ENCODE peak calls at places on chromosome 17, in nine cellular contexts. One of them, this sample, is unnamed. For H3K27me3, the result is how much of the 10 kb centered on the place peaks cover.

GRCh38 chr17:8887834-8888703 is 20.6 kb upstream of the PIK3R6 start:
- DNase-seq in breast epithelium: no peak
- DNase-seq in neural progenitor cell: peak
- DNase-seq in colonic mucosa: peak
- DNase-seq in HCT116: no peak
- DNase-seq in right cardiac atrium: peak
- DNase-seq in upper lobe of right lung: no peak
- DNase-seq in CD8-positive, alpha-beta T cell: no peak
- DNase-seq in CD4-positive, alpha-beta T cell: no peak
- DNase-seq in this sample: peak

GRCh38 chr17:63474174-63474913 is 2.5 kb upstream of the ACE start:
- DNase-seq in colonic mucosa: peak
- DNase-seq in right cardiac atrium: peak
- DNase-seq in breast epithelium: no peak
- DNase-seq in CD8-positive, alpha-beta T cell: no peak
- DNase-seq in neural progenitor cell: no peak
- DNase-seq in CD4-positive, alpha-beta T cell: no peak
- DNase-seq in upper lobe of right lung: no peak
- DNase-seq in HCT116: no peak
- DNase-seq in this sample: no peak

GRCh38 chr17:33667052-33667509 is 374.0 kb upstream of the ASIC2 start:
- DNase-seq in neural progenitor cell: no peak
- DNase-seq in CD4-positive, alpha-beta T cell: no peak
- DNase-seq in right cardiac atrium: no peak
- DNase-seq in colonic mucosa: no peak
- DNase-seq in breast epithelium: no peak
- DNase-seq in HCT116: no peak
- DNase-seq in upper lobe of right lung: no peak
- DNase-seq in CD8-positive, alpha-beta T cell: peak
- DNase-seq in this sample: peak

GRCh38 chr17:14748036-14748715 is 447.3 kb downstream of the HS3ST3B1 start:
- DNase-seq in upper lobe of right lung: peak
- DNase-seq in CD8-positive, alpha-beta T cell: no peak
- DNase-seq in CD4-positive, alpha-beta T cell: no peak
- DNase-seq in HCT116: no peak
- DNase-seq in breast epithelium: no peak
- DNase-seq in colonic mucosa: no peak
- DNase-seq in neural progenitor cell: no peak
- DNase-seq in right cardiac atrium: no peak
- DNase-seq in this sample: no peak

GRCh38 chr17:78034429-78035091 is 76.1 kb downstream of the TNRC6C start:
- DNase-seq in CD8-positive, alpha-beta T cell: no peak
- DNase-seq in upper lobe of right lung: no peak
- DNase-seq in right cardiac atrium: no peak
- DNase-seq in breast epithelium: no peak
- DNase-seq in CD4-positive, alpha-beta T cell: no peak
- DNase-seq in colonic mucosa: no peak
- DNase-seq in HCT116: peak
- DNase-seq in neural progenitor cell: no peak
- DNase-seq in this sample: no peak

GRCh38 chr17:4566785-4567184 is 6.4 kb upstream of the GGT6 start:
- DNase-seq in CD8-positive, alpha-beta T cell: no peak
- DNase-seq in CD4-positive, alpha-beta T cell: no peak
- DNase-seq in HCT116: peak
- DNase-seq in upper lobe of right lung: peak
- DNase-seq in neural progenitor cell: peak
- DNase-seq in breast epithelium: no peak
- DNase-seq in colonic mucosa: peak
- DNase-seq in right cardiac atrium: peak
- DNase-seq in this sample: peak

GRCh38 chr17:19553036-19553435 is 19.4 kb downstream of the SLC47A1 start:
- DNase-seq in upper lobe of right lung: no peak
- DNase-seq in CD8-positive, alpha-beta T cell: no peak
- DNase-seq in CD4-positive, alpha-beta T cell: no peak
- DNase-seq in right cardiac atrium: no peak
- DNase-seq in colonic mucosa: no peak
- DNase-seq in breast epithelium: no peak
- DNase-seq in neural progenitor cell: no peak
- DNase-seq in HCT116: no peak
- DNase-seq in this sample: peak

GRCh38 chr17:65020284-65020683 is 36.3 kb downstream of the GNA13 start:
- DNase-seq in colonic mucosa: no peak
- DNase-seq in HCT116: no peak
- DNase-seq in breast epithelium: no peak
- DNase-seq in upper lobe of right lung: no peak
- DNase-seq in CD8-positive, alpha-beta T cell: no peak
- DNase-seq in neural progenitor cell: no peak
- DNase-seq in right cardiac atrium: no peak
- DNase-seq in CD4-positive, alpha-beta T cell: no peak
- DNase-seq in this sample: no peak

GRCh38 chr17:73821665-73822064 is 177.4 kb upstream of the SDK2 start:
- DNase-seq in right cardiac atrium: no peak
- DNase-seq in neural progenitor cell: no peak
- DNase-seq in upper lobe of right lung: no peak
- DNase-seq in colonic mucosa: no peak
- DNase-seq in breast epithelium: no peak
- DNase-seq in CD8-positive, alpha-beta T cell: no peak
- DNase-seq in HCT116: no peak
- DNase-seq in CD4-positive, alpha-beta T cell: no peak
- DNase-seq in this sample: no peak

GRCh38 chr17:73824321-73824720 is 180.1 kb upstream of the SDK2 start:
- DNase-seq in colonic mucosa: no peak
- DNase-seq in CD8-positive, alpha-beta T cell: no peak
- DNase-seq in right cardiac atrium: no peak
- DNase-seq in upper lobe of right lung: no peak
- DNase-seq in CD4-positive, alpha-beta T cell: no peak
- DNase-seq in HCT116: no peak
- DNase-seq in breast epithelium: no peak
- DNase-seq in neural progenitor cell: no peak
- DNase-seq in this sample: peak

GRCh38 chr17:73823684-73824083 is 179.4 kb upstream of the SDK2 start:
- DNase-seq in right cardiac atrium: no peak
- DNase-seq in neural progenitor cell: no peak
- DNase-seq in upper lobe of right lung: no peak
- DNase-seq in colonic mucosa: no peak
- DNase-seq in CD8-positive, alpha-beta T cell: no peak
- DNase-seq in HCT116: no peak
- DNase-seq in breast epithelium: no peak
- DNase-seq in CD4-positive, alpha-beta T cell: no peak
- DNase-seq in this sample: no peak

GRCh38 chr17:73820686-73821448 is 176.6 kb upstream of the SDK2 start:
- DNase-seq in colonic mucosa: peak
- DNase-seq in HCT116: no peak
- DNase-seq in neural progenitor cell: peak
- DNase-seq in right cardiac atrium: peak
- DNase-seq in breast epithelium: no peak
- DNase-seq in CD8-positive, alpha-beta T cell: no peak
- DNase-seq in CD4-positive, alpha-beta T cell: no peak
- DNase-seq in upper lobe of right lung: no peak
- DNase-seq in this sample: peak

DNA sequence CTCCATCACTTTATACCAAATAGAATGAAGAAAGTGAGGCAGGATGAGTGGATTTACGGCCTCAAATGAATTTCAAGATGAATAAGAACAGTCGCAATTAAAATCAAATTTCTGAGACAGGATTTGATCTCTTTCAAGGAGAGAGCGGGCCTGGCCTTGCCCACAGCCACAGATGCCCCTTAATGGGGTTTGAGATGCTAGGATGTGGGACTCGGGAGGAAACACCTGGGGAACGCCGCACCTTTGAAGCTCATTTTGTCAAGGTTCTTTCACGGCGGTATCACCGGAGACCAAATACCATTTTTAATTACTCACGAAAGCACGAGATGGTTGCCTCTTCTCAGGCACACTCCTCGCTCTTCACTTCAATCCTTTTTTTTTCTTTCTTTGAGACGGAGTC is 178.1 kb upstream of the SDK2 start:
- DNase-seq in upper lobe of right lung: no peak
- DNase-seq in HCT116: no peak
- DNase-seq in CD8-positive, alpha-beta T cell: no peak
- DNase-seq in right cardiac atrium: no peak
- DNase-seq in neural progenitor cell: no peak
- DNase-seq in CD4-positive, alpha-beta T cell: no peak
- DNase-seq in colonic mucosa: no peak
- DNase-seq in breast epithelium: no peak
- DNase-seq in this sample: no peak
- H3K27me3 ChIP-seq in upper lobe of right lung: under half
- H3K27me3 ChIP-seq in HCT116: under half
- H3K27me3 ChIP-seq in CD8-positive, alpha-beta T cell: under half
- H3K27me3 ChIP-seq in right cardiac atrium: under half
- H3K27me3 ChIP-seq in neural progenitor cell: under half
- H3K27me3 ChIP-seq in CD4-positive, alpha-beta T cell: under half
- H3K27me3 ChIP-seq in colonic mucosa: under half
- H3K27me3 ChIP-seq in breast epithelium: under half
- H3K27me3 ChIP-seq in this sample: under half

GRCh38 chr17:48613862-48614694 is 1.0 kb downstream of the HOXB8 start:
- DNase-seq in neural progenitor cell: peak
- DNase-seq in CD8-positive, alpha-beta T cell: no peak
- DNase-seq in right cardiac atrium: no peak
- DNase-seq in breast epithelium: no peak
- DNase-seq in colonic mucosa: no peak
- DNase-seq in CD4-positive, alpha-beta T cell: no peak
- DNase-seq in HCT116: no peak
- DNase-seq in upper lobe of right lung: no peak
- DNase-seq in this sample: peak
- H3K27me3 ChIP-seq in neural progenitor cell: half or more
- H3K27me3 ChIP-seq in CD8-positive, alpha-beta T cell: half or more
- H3K27me3 ChIP-seq in right cardiac atrium: under half
- H3K27me3 ChIP-seq in breast epithelium: under half
- H3K27me3 ChIP-seq in colonic mucosa: under half
- H3K27me3 ChIP-seq in CD4-positive, alpha-beta T cell: half or more
- H3K27me3 ChIP-seq in HCT116: under half
- H3K27me3 ChIP-seq in upper lobe of right lung: half or more
- H3K27me3 ChIP-seq in this sample: half or more

DNA sequence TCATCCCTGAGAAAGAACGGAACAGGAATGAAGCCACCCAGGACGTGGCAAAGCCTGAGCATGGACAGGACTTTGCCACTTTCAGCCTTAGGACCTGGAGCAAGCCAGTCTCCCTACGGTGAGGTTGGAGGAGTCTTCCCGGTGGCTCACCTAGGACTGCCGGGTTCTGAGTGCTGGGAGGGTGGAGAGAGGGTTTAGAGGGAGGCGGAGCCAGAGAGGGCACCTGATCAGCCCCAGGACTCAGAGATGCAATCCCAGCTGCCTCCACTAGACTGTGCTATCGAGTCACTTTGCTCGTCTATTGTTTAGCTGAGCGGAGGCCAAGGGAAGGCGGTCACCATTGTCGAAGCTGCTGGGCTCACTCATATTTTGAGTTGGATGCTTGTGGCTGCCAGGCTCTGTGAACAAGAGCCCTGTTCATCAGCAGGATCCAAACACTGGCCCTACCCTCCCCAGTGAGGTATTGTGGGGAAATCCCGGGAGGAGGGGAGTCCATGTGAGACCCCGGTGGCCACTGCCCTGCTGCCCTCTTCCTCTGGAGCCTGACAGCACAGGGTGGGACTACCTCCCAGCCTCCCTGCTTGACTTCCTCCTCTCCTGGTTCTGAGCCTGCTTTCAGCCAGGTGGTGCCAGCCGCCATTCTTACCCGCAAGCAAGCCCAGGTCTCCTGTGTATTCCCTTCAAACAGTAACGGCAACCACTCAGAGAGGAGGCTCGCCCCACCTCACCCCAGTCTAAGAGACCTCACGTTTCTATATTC is 7.0 kb downstream of the KRT14 start:
- DNase-seq in upper lobe of right lung: peak
- DNase-seq in HCT116: peak
- DNase-seq in neural progenitor cell: peak
- DNase-seq in right cardiac atrium: peak
- DNase-seq in CD8-positive, alpha-beta T cell: peak
- DNase-seq in colonic mucosa: peak
- DNase-seq in CD4-positive, alpha-beta T cell: peak
- DNase-seq in breast epithelium: peak
- DNase-seq in this sample: peak
- H3K27me3 ChIP-seq in upper lobe of right lung: under half
- H3K27me3 ChIP-seq in HCT116: under half
- H3K27me3 ChIP-seq in neural progenitor cell: under half
- H3K27me3 ChIP-seq in right cardiac atrium: under half
- H3K27me3 ChIP-seq in CD8-positive, alpha-beta T cell: under half
- H3K27me3 ChIP-seq in colonic mucosa: under half
- H3K27me3 ChIP-seq in CD4-positive, alpha-beta T cell: under half
- H3K27me3 ChIP-seq in breast epithelium: under half
- H3K27me3 ChIP-seq in this sample: under half

DNA sequence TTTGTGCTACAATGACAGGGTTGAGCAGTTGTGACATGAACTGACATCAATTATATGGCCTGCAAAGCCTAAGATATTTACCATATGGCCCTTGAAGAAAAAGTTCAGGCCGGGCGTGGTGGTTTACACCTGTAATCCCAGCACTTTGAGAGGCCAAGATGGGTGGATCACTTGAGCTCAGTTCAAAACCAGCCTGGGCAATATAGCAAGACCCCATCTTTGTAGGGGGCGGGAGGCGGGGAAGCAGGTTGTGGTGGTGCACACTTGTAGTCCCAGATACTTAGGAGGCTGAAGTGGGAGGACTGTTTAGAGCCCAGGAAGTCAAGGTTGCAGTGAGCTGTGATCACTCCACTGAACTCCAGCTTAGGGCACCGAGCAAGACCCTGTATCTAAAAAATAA is 48.3 kb downstream of the STH start:
- DNase-seq in right cardiac atrium: no peak
- DNase-seq in HCT116: no peak
- DNase-seq in colonic mucosa: no peak
- DNase-seq in breast epithelium: no peak
- DNase-seq in neural progenitor cell: no peak
- DNase-seq in upper lobe of right lung: no peak
- DNase-seq in CD4-positive, alpha-beta T cell: no peak
- DNase-seq in CD8-positive, alpha-beta T cell: no peak
- DNase-seq in this sample: no peak
- H3K27me3 ChIP-seq in right cardiac atrium: under half
- H3K27me3 ChIP-seq in HCT116: under half
- H3K27me3 ChIP-seq in colonic mucosa: under half
- H3K27me3 ChIP-seq in breast epithelium: under half
- H3K27me3 ChIP-seq in neural progenitor cell: under half
- H3K27me3 ChIP-seq in upper lobe of right lung: under half
- H3K27me3 ChIP-seq in CD4-positive, alpha-beta T cell: under half
- H3K27me3 ChIP-seq in CD8-positive, alpha-beta T cell: under half
- H3K27me3 ChIP-seq in this sample: under half

GRCh38 chr17:6831662-6832263 is at the start of gene TEKT1:
- DNase-seq in upper lobe of right lung: peak
- DNase-seq in HCT116: no peak
- DNase-seq in CD8-positive, alpha-beta T cell: peak
- DNase-seq in CD4-positive, alpha-beta T cell: peak
- DNase-seq in colonic mucosa: peak
- DNase-seq in breast epithelium: peak
- DNase-seq in neural progenitor cell: peak
- DNase-seq in right cardiac atrium: peak
- DNase-seq in this sample: peak
- H3K27me3 ChIP-seq in upper lobe of right lung: half or more
- H3K27me3 ChIP-seq in HCT116: under half
- H3K27me3 ChIP-seq in CD8-positive, alpha-beta T cell: under half
- H3K27me3 ChIP-seq in CD4-positive, alpha-beta T cell: half or more
- H3K27me3 ChIP-seq in colonic mucosa: under half
- H3K27me3 ChIP-seq in breast epithelium: under half
- H3K27me3 ChIP-seq in neural progenitor cell: half or more
- H3K27me3 ChIP-seq in right cardiac atrium: under half
- H3K27me3 ChIP-seq in this sample: half or more